ENCODE peak calls at places on chromosomes 3 and 15, in six cellular contexts. N is heart right ventricle; S is activated naive CD4-positive, alpha-beta T cell treated with anti-CD3 and anti-CD28 coated beads, Interleukin-2, amount 50 U/mL, for 16 hours; G is MCF 10A; L is kidney glomerular epithelial cell; W is activated T-cell treated with anti-CD3 and anti-CD28 coated beads, Interleukin-2, amount 50 U/mL, for 4 hours. R is an unnamed sample.

GRCh38 chr3:126057936-126058335 is 26.0 kb downstream of the SLC41A3 start:
- DNase-seq in N (no peak), S (no peak), W (no peak), G (no peak), L (no peak), R (no peak)

GRCh38 chr15:29821416-29822099 is 710 bp downstream of the TJP1 start:
- DNase-seq in G (peak), L (peak), S (no peak), N (peak), W (no peak), R (peak)

GRCh38 chr3:15294914-15295313 is 37.5 kb downstream of the SH3BP5 start:
- DNase-seq in N (no peak), W (no peak), S (no peak), L (no peak), G (no peak), R (no peak)

GRCh38 chr3:139509631-139510030 is 29.9 kb downstream of the RBP1 start:
- DNase-seq in G (no peak), W (no peak), S (no peak), N (no peak), L (no peak), R (no peak)

GRCh38 chr3:10939556-10939955 is 53.0 kb upstream of the SLC6A1 start:
- DNase-seq in L (no peak), N (no peak), S (no peak), G (no peak), W (no peak), R (no peak)

GRCh38 chr3:179663093-179663492 is 10.3 kb downstream of the USP13 start:
- DNase-seq in S (no peak), G (no peak), W (no peak), L (no peak), N (no peak), R (no peak)

GRCh38 chr3:137767146-137768020 is 3.3 kb downstream of the SOX14 start:
- DNase-seq in L (no peak), G (no peak), N (no peak), W (no peak), S (no peak), R (no peak)

GRCh38 chr3:150761831-150762661 is 923 bp downstream of the SIAH2 start:
- DNase-seq in W (peak), G (peak), N (peak), S (peak), L (peak), R (peak)

GRCh38 chr3:179000144-179000543 is 71.5 kb downstream of the ZMAT3 start:
- DNase-seq in G (no peak), L (no peak), W (no peak), N (no peak), S (no peak), R (peak)

GRCh38 chr3:54433846-54434245 is 311.5 kb downstream of the CACNA2D3 start:
- DNase-seq in S (no peak), N (no peak), G (peak), L (no peak), W (no peak), R (no peak)

GRCh38 chr3:50238549-50239026 is 2.6 kb downstream of the GNAI2 start:
- DNase-seq in W (no peak), L (no peak), N (peak), G (peak), S (no peak), R (no peak)

GRCh38 chr3:156448300-156448699 is 106.6 kb downstream of the SSR3 start:
- DNase-seq in W (peak), N (no peak), L (no peak), G (peak), S (peak), R (peak)

GRCh38 chr15:74375303-74375693 is 7.9 kb upstream of the CYP11A1 start:
- DNase-seq in G (peak), W (peak), N (peak), L (peak), S (peak), R (peak)

GRCh38 chr15:67018451-67018850 is 47.0 kb upstream of the SMAD3 start:
- DNase-seq in W (no peak), G (no peak), L (no peak), S (no peak), N (no peak), R (no peak)

GRCh38 chr15:51356147-51356546 is 14.7 kb downstream of the GLDN start:
- DNase-seq in G (no peak), W (no peak), N (no peak), L (no peak), S (no peak), R (no peak)

GRCh38 chr3:58530354-58530865 is 6.6 kb downstream of the ACOX2 start:
- DNase-seq in S (no peak), L (no peak), G (no peak), N (no peak), W (no peak), R (no peak)

GRCh38 chr15:31279221-31280036 is 47.2 kb upstream of the KLF13 start:
- DNase-seq in S (no peak), N (peak), G (no peak), L (no peak), W (peak), R (peak)

GRCh38 chr3:108608750-108609149 is 19.2 kb downstream of the DZIP3 start:
- DNase-seq in S (no peak), N (no peak), L (no peak), G (no peak), W (no peak), R (no peak)

GRCh38 chr15:60419752-60420151 is 22.0 kb upstream of the ANXA2 start:
- DNase-seq in W (no peak), G (no peak), L (no peak), N (no peak), S (no peak), R (no peak)

GRCh38 chr15:92817339-92817886 is 82.7 kb upstream of the CHD2 start:
- DNase-seq in G (no peak), S (no peak), N (no peak), L (no peak), W (no peak), R (no peak)

GRCh38 chr15:62706361-62706760 is 336.2 kb upstream of the TPM1 start:
- DNase-seq in N (no peak), L (no peak), W (no peak), S (no peak), G (peak), R (peak)

GRCh38 chr3:107752202-107752990 is 229.6 kb downstream of the BBX start:
- DNase-seq in N (no peak), W (no peak), S (no peak), G (peak), L (peak), R (peak)

GRCh38 chr3:108125151-108125540 is 34.3 kb upstream of the CD47 start:
- DNase-seq in S (no peak), W (no peak), L (no peak), G (no peak), N (no peak), R (no peak)

GRCh38 chr15:42405876-42406482 is 46.7 kb downstream of the CAPN3 start:
- DNase-seq in L (no peak), G (no peak), S (no peak), W (no peak), N (no peak), R (peak)

GRCh38 chr15:43376017-43376705 is 5.3 kb downstream of the TUBGCP4 start:
- DNase-seq in G (peak), S (peak), N (no peak), W (peak), L (no peak), R (peak)

GRCh38 chr15:63503739-63504246 is 600 bp upstream of the USP3 start:
- DNase-seq in S (peak), G (peak), N (peak), W (peak), L (peak), R (peak)

GRCh38 chr3:55490194-55490913 is 3.2 kb upstream of the WNT5A start:
- DNase-seq in G (no peak), N (no peak), L (no peak), W (no peak), S (no peak), R (no peak)

GRCh38 chr15:25568751-25569150 is 129.9 kb upstream of the UBE3A start:
- DNase-seq in W (no peak), S (no peak), G (no peak), L (no peak), N (peak), R (no peak)

GRCh38 chr3:138941259-138941885 is 5.6 kb downstream of the FOXL2 start:
- DNase-seq in W (no peak), S (no peak), G (peak), L (peak), N (no peak), R (no peak)

GRCh38 chr15:38565287-38565670 is 665 bp upstream of the RASGRP1 start:
- DNase-seq in S (no peak), N (no peak), W (no peak), G (no peak), L (no peak), R (no peak)

GRCh38 chr15:79065744-79066376 is 24.7 kb downstream of the RASGRF1 start:
- DNase-seq in W (no peak), S (no peak), L (no peak), N (no peak), G (no peak), R (no peak)

GRCh38 chr3:180036678-180037455 is at the start of gene PEX5L:
- DNase-seq in W (no peak), L (peak), G (peak), S (peak), N (peak), R (peak)